ENCODE peak calls at places on chromosomes 2 and 18, in eight cellular contexts. N, Y, C, A, O, S, L and Z are unnamed samples.

GRCh38 chr2:118249970-118250369 is 161.7 kb downstream of the INSIG2 start:
- DNase-seq in S (peak; percentile 9), A (no peak), N (no peak), O (no peak), L (peak; percentile 49), C (no peak), Y (peak; percentile 80), Z (no peak)

GRCh38 chr18:73254564-73254963 is 386.8 kb upstream of the NETO1 start:
- DNase-seq in N (no peak), C (no peak), S (no peak), Y (no peak), A (no peak), L (no peak), O (no peak), Z (no peak)

GRCh38 chr2:30763151-30763660 is 44.0 kb downstream of the CAPN13 start:
- DNase-seq in C (no peak), S (no peak), A (no peak), L (no peak), O (no peak), N (no peak), Y (no peak), Z (no peak)

GRCh38 chr2:160417745-160418397 is 75.7 kb downstream of the RBMS1 start:
- DNase-seq in L (peak; percentile 82), S (peak; percentile 75), O (peak; percentile 50), N (no peak), A (no peak), Y (peak; percentile 90), C (no peak), Z (no peak)

GRCh38 chr2:52884971-52885370 is 882.6 kb upstream of the CHAC2 start:
- DNase-seq in O (no peak), S (no peak), A (no peak), C (no peak), Y (no peak), N (no peak), L (no peak), Z (no peak)

GRCh38 chr2:53989210-53989862 is 18.5 kb upstream of the PSME4 start:
- DNase-seq in A (no peak), O (no peak), C (no peak), N (no peak), Y (peak; percentile 75), S (no peak), L (no peak), Z (no peak)

GRCh38 chr18:30658306-30658705 is 384.2 kb downstream of the DSC3 start:
- DNase-seq in A (no peak), N (no peak), S (no peak), Y (no peak), C (no peak), O (no peak), L (no peak), Z (no peak)

GRCh38 chr2:163732718-163733117 is 3.1 kb downstream of the FIGN start:
- DNase-seq in Y (no peak), L (no peak), C (no peak), S (no peak), N (no peak), A (no peak), O (no peak), Z (no peak)

DNA sequence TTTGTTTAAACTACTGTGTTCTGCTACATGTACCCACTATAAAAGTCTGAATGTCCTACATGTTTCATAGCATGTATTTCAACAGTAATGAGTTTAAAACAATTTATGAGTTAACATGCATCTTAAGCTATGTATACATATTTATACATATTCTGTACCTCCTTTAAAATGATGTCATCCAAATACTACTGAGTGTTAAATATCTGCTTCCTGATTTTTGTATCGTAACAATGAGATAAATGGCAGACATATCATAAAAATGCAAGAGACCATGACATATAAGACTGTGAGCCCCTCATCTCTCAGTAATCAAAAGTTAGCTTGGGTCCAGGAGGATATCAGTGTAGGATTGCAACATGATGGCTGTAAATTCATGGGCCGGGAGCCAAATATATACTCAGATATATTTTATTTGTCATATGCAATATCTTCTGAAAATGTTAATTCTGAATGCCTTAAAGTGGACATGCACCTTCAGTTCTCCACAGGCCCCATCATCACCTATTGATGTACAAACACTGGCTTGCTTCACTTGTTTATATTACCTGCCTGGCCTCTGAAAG is 3.6 kb downstream of the COL5A2 start:
- DNase-seq in S (no peak), L (no peak), N (no peak), C (no peak), Y (no peak), A (no peak), O (no peak), Z (no peak)
- H3K4me3 ChIP-seq in S (peak overlapping the region; percentile 82), L (peak overlapping the region; percentile 79), N (no peak overlapping the region), C (no peak overlapping the region), Y (no peak overlapping the region), A (no peak overlapping the region), O (peak overlapping the region; percentile 68), Z (peak overlapping the region; percentile 59)

GRCh38 chr2:216632952-216633615 is at the start of gene IGFBP2:
- DNase-seq in S (peak; percentile 65), C (peak; percentile 46), N (no peak), Y (peak; percentile 44), O (peak; percentile 79), L (no peak), A (no peak), Z (no peak)

GRCh38 chr2:216635701-216636541 is 2.7 kb downstream of the IGFBP2 start:
- DNase-seq in S (no peak), Y (no peak), L (no peak), O (no peak), C (no peak), N (no peak), A (no peak), Z (no peak)

GRCh38 chr2:216633616-216634316 is 546 bp downstream of the IGFBP2 start:
- DNase-seq in S (no peak), L (no peak), N (no peak), C (peak; percentile 23), Y (peak; percentile 25), A (no peak), O (no peak), Z (no peak)

GRCh38 chr2:216635171-216635570 is 2.0 kb downstream of the IGFBP2 start:
- DNase-seq in S (peak; percentile 60), N (no peak), O (no peak), C (no peak), Y (no peak), A (no peak), L (no peak), Z (no peak)

DNA sequence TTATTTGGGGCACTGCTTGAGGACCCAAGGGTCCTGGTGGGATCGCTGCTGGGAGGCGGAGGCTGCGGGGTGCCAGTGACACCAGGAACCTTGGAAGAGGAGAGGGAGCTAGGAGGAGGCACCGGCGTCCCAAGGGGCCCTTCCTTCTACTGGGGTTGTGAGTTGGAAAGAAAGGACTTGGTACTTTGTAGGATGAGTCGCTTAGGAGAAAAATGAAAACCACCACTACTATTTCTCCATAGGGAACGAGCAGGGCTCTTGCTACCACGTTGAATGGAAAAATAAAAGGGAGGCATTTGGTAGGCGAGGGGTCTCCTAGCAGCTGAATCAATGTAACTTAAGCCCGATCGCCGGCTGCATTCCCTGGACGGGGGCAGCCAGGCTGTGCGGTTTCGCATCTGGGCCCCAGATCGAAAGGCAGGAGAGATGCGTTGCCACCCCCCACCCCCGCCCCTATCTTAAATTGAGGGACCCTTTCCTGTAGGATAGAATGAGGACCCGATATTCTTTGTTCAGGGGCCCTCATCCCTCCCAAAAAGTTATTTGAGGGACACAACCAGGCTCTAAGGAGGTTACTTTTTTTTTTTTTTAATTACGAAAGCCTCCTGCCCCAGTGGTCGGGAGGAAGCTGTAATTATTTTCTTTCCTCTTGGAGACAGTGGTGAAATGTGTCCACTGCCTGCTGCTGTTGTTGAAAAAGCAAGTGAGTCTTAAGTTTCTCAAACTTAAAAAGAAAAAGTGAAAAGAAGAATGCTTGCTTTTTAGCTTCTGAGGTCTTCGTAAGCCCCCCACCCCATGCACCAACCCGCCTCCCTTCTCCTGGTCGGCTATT is 1.3 kb downstream of the IGFBP2 start:
- DNase-seq in O (no peak), S (peak; percentile 63), Y (no peak), N (no peak), L (no peak), C (no peak), A (no peak), Z (no peak)
- H3K4me3 ChIP-seq in O (peak overlapping the region; percentile 78), S (peak overlapping the region; percentile 66), Y (peak overlapping the region; percentile 95), N (no peak overlapping the region), L (peak overlapping the region; percentile 54), C (peak overlapping the region; percentile 44), A (no peak overlapping the region), Z (peak overlapping the region; percentile 88)

GRCh38 chr2:43675646-43676321 is 445 bp downstream of the C1GALT1C1L start:
- DNase-seq in Y (no peak), S (no peak), O (no peak), L (no peak), C (no peak), A (no peak), N (no peak), Z (no peak)
- H3K4me3 ChIP-seq in Y (no peak overlapping the region), S (peak overlapping the region; percentile 56), O (no peak overlapping the region), L (peak overlapping the region; percentile 52), C (peak overlapping the region; percentile 31), A (peak overlapping the region; percentile 14), N (no peak overlapping the region), Z (peak overlapping the region; percentile 66)

GRCh38 chr2:232928564-232929302 is 58.7 kb downstream of the SNORC start:
- DNase-seq in Y (no peak), O (no peak), S (no peak), A (no peak), N (no peak), L (no peak), C (no peak), Z (no peak)

GRCh38 chr2:232926448-232927040 is 56.5 kb downstream of the SNORC start:
- DNase-seq in N (no peak), C (no peak), O (no peak), L (no peak), A (no peak), Y (no peak), S (no peak), Z (no peak)

GRCh38 chr2:232925769-232926163 is 55.7 kb downstream of the SNORC start:
- DNase-seq in C (no peak), A (no peak), N (no peak), S (no peak), Y (no peak), L (no peak), O (no peak), Z (no peak)

GRCh38 chr2:232927793-232928563 is 57.9 kb downstream of the SNORC start:
- DNase-seq in S (no peak), Y (peak; percentile 40), N (no peak), A (no peak), C (no peak), L (no peak), O (peak; percentile 54), Z (no peak)

DNA sequence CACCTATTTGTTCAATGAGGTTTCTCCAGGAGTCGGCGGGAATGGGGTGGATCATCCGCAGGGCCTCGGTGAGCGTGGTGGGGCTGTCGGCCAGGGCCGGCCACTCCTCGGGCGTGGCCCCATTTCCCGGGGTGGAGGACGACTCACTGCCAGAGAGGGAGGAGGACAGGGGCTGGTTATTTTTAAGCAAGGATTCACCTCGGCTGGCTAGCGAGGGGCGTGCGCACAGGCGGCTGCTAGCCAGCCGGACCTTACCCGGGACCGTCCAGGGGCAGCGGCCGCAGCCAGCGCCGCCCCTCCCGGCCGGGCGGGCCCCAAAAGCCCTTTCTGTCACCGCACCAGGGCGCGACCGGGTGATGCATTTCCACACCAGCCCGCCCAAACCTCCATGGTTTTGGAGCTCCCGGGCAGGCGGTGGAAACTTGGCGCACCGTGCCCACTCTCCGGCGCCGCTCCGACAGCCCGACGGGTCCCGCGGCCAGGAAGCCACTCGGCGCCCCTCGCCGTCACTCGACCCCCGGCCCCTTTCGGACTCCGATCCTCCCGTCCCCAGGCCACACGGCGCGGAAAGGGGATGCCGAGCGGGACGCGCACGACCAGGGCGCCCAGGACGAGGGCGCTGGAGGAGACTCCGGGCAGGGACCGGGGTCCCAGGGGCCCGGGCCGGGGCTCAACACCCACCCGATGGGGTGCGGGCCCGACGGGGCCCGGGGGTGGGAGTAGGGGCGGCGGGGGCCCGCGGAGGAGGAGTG is 57.2 kb downstream of the SNORC start:
- DNase-seq in N (no peak), Y (peak; percentile 57), O (no peak), L (no peak), A (no peak), C (peak; percentile 28), S (no peak), Z (no peak)
- H3K4me3 ChIP-seq in N (no peak overlapping the region), Y (peak overlapping the region; percentile 71), O (no peak overlapping the region), L (no peak overlapping the region), A (peak overlapping the region; percentile 40), C (peak overlapping the region; percentile 39), S (no peak overlapping the region), Z (peak overlapping the region; percentile 53)